ENCODE peak calls at places on chromosomes 1 and 21, in ten cellular contexts. N is stimulated activated CD4-positive, alpha-beta T cell treated with anti-CD3 and anti-CD28 coated beads, TNF-alpha, amount 100 ng/mL, for 48 hours; G is GM12878; H is activated T-helper 2 cell treated with anti-CD3 and anti-CD28 coated beads, Interferon-gamma antibody, Interleukin-2, Interleukin-4, amounts not matched to agents 10 μg/mL and 5 μg/mL and 100 μg/mL, durations not matched to agents 14 hours and 24 hours and 36 hours; F is fibroblast of mammary gland; B is endothelial cell; S is heart right ventricle; Z is astrocyte of the cerebellum; X is mesenteric fat pad; U is AG10803. T is an unnamed sample.

GRCh38 chr1:174931214-174931613 is 68.5 kb upstream of the CACYBP start:
- DNase-seq in N (no peak), G (no peak), H (no peak), F (peak), B (no peak), S (no peak), Z (no peak), X (no peak), U (no peak), T (no peak)

GRCh38 chr1:28328228-28328648 is 602 bp upstream of the MED18 start:
- DNase-seq in N (no peak), G (no peak), H (no peak), F (no peak), B (no peak), S (peak), Z (no peak), X (no peak), U (no peak), T (no peak)

GRCh38 chr1:156540955-156541354 is 31.4 kb downstream of the IQGAP3 start:
- DNase-seq in N (no peak), G (no peak), H (no peak), F (peak), B (no peak), S (no peak), Z (no peak), X (no peak), U (peak), T (no peak)

GRCh38 chr1:188432427-188432826 is 1603.7 kb downstream of the PLA2G4A start:
- DNase-seq in N (no peak), G (no peak), H (no peak), F (no peak), B (no peak), S (no peak), Z (no peak), X (no peak), U (no peak), T (no peak)

GRCh38 chr1:113405573-113405972 is 15.3 kb downstream of the MAGI3 start:
- DNase-seq in N (no peak), G (no peak), H (no peak), F (no peak), B (no peak), S (no peak), Z (no peak), X (no peak), U (no peak), T (no peak)

GRCh38 chr1:247118946-247119446 is 14.8 kb upstream of the ZNF669 start:
- DNase-seq in N (peak), G (no peak), H (no peak), F (peak), B (peak), S (no peak), Z (no peak), X (no peak), U (peak), T (no peak)

GRCh38 chr1:61076728-61077675 is 5.4 kb upstream of the NFIA start:
- DNase-seq in N (peak), G (peak), H (peak), F (peak), B (peak), S (peak), Z (no peak), X (peak), U (peak), T (peak)

GRCh38 chr1:93798301-93798700 is 80.7 kb downstream of the DNTTIP2 start:
- DNase-seq in N (no peak), G (no peak), H (no peak), F (peak), B (no peak), S (no peak), Z (peak), X (no peak), U (peak), T (no peak)

GRCh38 chr1:33239487-33239886 is 16.8 kb upstream of the ZNF362 start:
- DNase-seq in N (no peak), G (no peak), H (no peak), F (no peak), B (no peak), S (no peak), Z (no peak), X (peak), U (no peak), T (no peak)

GRCh38 chr1:55204997-55205396 is 10.2 kb downstream of the USP24 start:
- DNase-seq in N (no peak), G (no peak), H (no peak), F (peak), B (no peak), S (no peak), Z (no peak), X (no peak), U (no peak), T (no peak)

GRCh38 chr1:3921786-3922185 is 21.7 kb upstream of the C1orf174 start:
- DNase-seq in N (no peak), G (no peak), H (no peak), F (no peak), B (no peak), S (no peak), Z (no peak), X (no peak), U (no peak), T (no peak)

GRCh38 chr1:93255222-93256079 is 74.9 kb downstream of the CCDC18 start:
- DNase-seq in N (no peak), G (no peak), H (no peak), F (peak), B (no peak), S (no peak), Z (peak), X (no peak), U (peak), T (no peak)

GRCh38 chr1:10916991-10917390 is 95.5 kb upstream of the TARDBP start:
- DNase-seq in N (no peak), G (no peak), H (no peak), F (no peak), B (no peak), S (no peak), Z (no peak), X (no peak), U (no peak), T (no peak)

GRCh38 chr1:118243269-118243668 is 58.2 kb upstream of the SPAG17 start:
- DNase-seq in N (no peak), G (no peak), H (no peak), F (no peak), B (no peak), S (no peak), Z (no peak), X (no peak), U (no peak), T (no peak)

GRCh38 chr1:117117697-117118096 is 3.9 kb downstream of the TRIM45 start:
- DNase-seq in N (no peak), G (no peak), H (no peak), F (no peak), B (no peak), S (no peak), Z (no peak), X (no peak), U (no peak), T (no peak)

GRCh38 chr1:94540440-94541174 is 952 bp downstream of the F3 start:
- DNase-seq in N (no peak), G (no peak), H (no peak), F (no peak), B (no peak), S (no peak), Z (no peak), X (no peak), U (no peak), T (no peak)

GRCh38 chr1:100927276-100927675 is 31.4 kb downstream of the SLC30A7 start:
- DNase-seq in N (no peak), G (no peak), H (peak), F (no peak), B (no peak), S (no peak), Z (no peak), X (no peak), U (no peak), T (peak)

GRCh38 chr1:225877570-225877969 is 4.6 kb downstream of the TMEM63A start:
- DNase-seq in N (no peak), G (no peak), H (no peak), F (peak), B (peak), S (peak), Z (no peak), X (no peak), U (peak), T (peak)

GRCh38 chr1:15969321-15969880 is 6.5 kb downstream of the ZBTB17 start:
- DNase-seq in N (no peak), G (no peak), H (no peak), F (no peak), B (no peak), S (no peak), Z (no peak), X (no peak), U (no peak), T (no peak)

GRCh38 chr1:53285546-53285945 is 42.3 kb downstream of the LRP8 start:
- DNase-seq in N (no peak), G (no peak), H (no peak), F (no peak), B (no peak), S (no peak), Z (no peak), X (no peak), U (no peak), T (no peak)

GRCh38 chr1:169526998-169527397 is 41.3 kb upstream of the SLC19A2 start:
- DNase-seq in N (no peak), G (no peak), H (no peak), F (no peak), B (no peak), S (no peak), Z (no peak), X (no peak), U (no peak), T (no peak)

GRCh38 chr1:22204989-22205913 is 62.4 kb upstream of the WNT4 start:
- DNase-seq in N (no peak), G (no peak), H (no peak), F (no peak), B (no peak), S (no peak), Z (no peak), X (no peak), U (peak), T (no peak)

GRCh38 chr1:28582248-28582615 is 9.8 kb upstream of the RAB42 start:
- DNase-seq in N (no peak), G (no peak), H (no peak), F (peak), B (no peak), S (no peak), Z (no peak), X (no peak), U (peak), T (no peak)

GRCh38 chr1:157961805-157962762 is 31.4 kb upstream of the KIRREL1 start:
- DNase-seq in N (no peak), G (no peak), H (no peak), F (peak), B (no peak), S (no peak), Z (no peak), X (no peak), U (peak), T (no peak)

GRCh38 chr1:80656011-80656627 is 1144.6 kb upstream of the ADGRL2 start:
- DNase-seq in N (no peak), G (no peak), H (no peak), F (peak), B (peak), S (no peak), Z (no peak), X (no peak), U (no peak), T (no peak)

GRCh38 chr1:62687903-62688686 is at the start of gene DOCK7:
- DNase-seq in N (peak), G (no peak), H (peak), F (peak), B (peak), S (peak), Z (no peak), X (peak), U (peak), T (peak)

GRCh38 chr1:157849229-157849875 is 7.7 kb upstream of the CD5L start:
- DNase-seq in N (no peak), G (no peak), H (no peak), F (no peak), B (no peak), S (no peak), Z (no peak), X (no peak), U (no peak), T (no peak)

GRCh38 chr1:234849824-234850223 is 239.8 kb upstream of the IRF2BP2 start:
- DNase-seq in N (no peak), G (no peak), H (no peak), F (no peak), B (no peak), S (no peak), Z (no peak), X (no peak), U (no peak), T (no peak)

GRCh38 chr1:1489861-1490260 is 18.3 kb downstream of the ATAD3B start:
- DNase-seq in N (no peak), G (no peak), H (no peak), F (no peak), B (no peak), S (no peak), Z (no peak), X (no peak), U (no peak), T (no peak)

GRCh38 chr1:31072304-31072746 is 6.8 kb upstream of the PUM1 start:
- DNase-seq in N (no peak), G (no peak), H (no peak), F (no peak), B (no peak), S (no peak), Z (no peak), X (peak), U (no peak), T (no peak)

GRCh38 chr1:26388791-26389445 is 16.4 kb upstream of the ZNF683 start:
- DNase-seq in N (no peak), G (no peak), H (no peak), F (peak), B (no peak), S (no peak), Z (no peak), X (no peak), U (no peak), T (no peak)

GRCh38 chr1:25685211-25685750 is 68.7 kb downstream of the MAN1C1 start:
- DNase-seq in N (no peak), G (no peak), H (no peak), F (no peak), B (no peak), S (no peak), Z (no peak), X (no peak), U (no peak), T (no peak)

GRCh38 chr1:10594481-10595050 is 119.8 kb downstream of the PEX14 start:
- DNase-seq in N (no peak), G (peak), H (no peak), F (no peak), B (no peak), S (no peak), Z (no peak), X (no peak), U (no peak), T (no peak)

GRCh38 chr1:178310685-178311105 is 186.1 kb downstream of the CLEC20A start:
- DNase-seq in N (no peak), G (peak), H (no peak), F (peak), B (peak), S (no peak), Z (peak), X (no peak), U (peak), T (peak)

GRCh38 chr1:4018721-4019521 is 118.8 kb upstream of the C1orf174 start:
- DNase-seq in N (no peak), G (no peak), H (peak), F (no peak), B (no peak), S (no peak), Z (no peak), X (peak), U (no peak), T (no peak)

GRCh38 chr21:39633770-39634181 is 21.0 kb downstream of the B3GALT5 start:
- DNase-seq in N (no peak), G (no peak), H (no peak), F (peak), B (no peak), S (no peak), Z (peak), X (no peak), U (peak), T (no peak)

T was measured in central memory CD4-positive, alpha-beta T cell.